ENCODE peak calls at places on chromosomes 12 and 14, in nine cellular contexts. T, H, K, R, E, S, V, L and U are unnamed samples.

GRCh38 chr12:77388611-77389265 is 323.4 kb upstream of the E2F7 start:
- DNase-seq in L (no peak), E (no peak), V (no peak), H (no peak), T (no peak), S (no peak), R (no peak), K (no peak), U (peak)

GRCh38 chr14:100348253-100348729 is 25.2 kb downstream of the SLC25A47 start:
- DNase-seq in L (no peak), V (no peak), E (no peak), S (no peak), T (no peak), K (no peak), H (no peak), R (no peak), U (no peak)

GRCh38 chr14:98809792-98810191 is 462.2 kb downstream of the BCL11B start:
- DNase-seq in V (no peak), S (no peak), K (no peak), T (no peak), H (no peak), L (no peak), E (no peak), R (no peak), U (no peak)

GRCh38 chr12:2332266-2332665 is 279.5 kb downstream of the CACNA1C start:
- DNase-seq in T (peak), K (no peak), E (no peak), S (no peak), H (no peak), R (peak), V (no peak), L (no peak), U (peak)

GRCh38 chr14:62187265-62187664 is 425.0 kb downstream of the SNAPC1 start:
- DNase-seq in V (no peak), T (no peak), H (no peak), R (no peak), K (no peak), S (no peak), E (no peak), L (no peak), U (no peak)

GRCh38 chr12:15278816-15279658 is 43.3 kb upstream of the PTPRO start:
- DNase-seq in S (peak), H (peak), R (peak), T (peak), V (no peak), L (peak), K (peak), E (peak), U (peak)

GRCh38 chr12:110869035-110869434 is 22.2 kb downstream of the CCDC63 start:
- DNase-seq in L (no peak), T (no peak), R (no peak), S (no peak), K (no peak), V (no peak), H (no peak), E (no peak), U (no peak)

GRCh38 chr12:81261508-81262207 is 183.8 kb downstream of the ACSS3 start:
- DNase-seq in T (no peak), V (no peak), H (no peak), S (no peak), R (no peak), E (no peak), K (no peak), L (no peak), U (no peak)

GRCh38 chr12:115485503-115485902 is 792.0 kb downstream of the MED13L start:
- DNase-seq in T (no peak), L (no peak), V (peak), E (no peak), H (no peak), S (no peak), R (no peak), K (no peak), U (no peak)

GRCh38 chr12:18457362-18457761 is 196.0 kb downstream of the PIK3C2G start:
- DNase-seq in T (no peak), L (no peak), V (no peak), E (no peak), R (no peak), S (no peak), K (no peak), H (no peak), U (no peak)

GRCh38 chr14:99389171-99389826 is 91.4 kb downstream of the SETD3 start:
- DNase-seq in R (peak), L (peak), E (no peak), T (no peak), S (no peak), K (peak), V (no peak), H (no peak), U (peak)

GRCh38 chr14:72350215-72350614 is 418.0 kb downstream of the RGS6 start:
- DNase-seq in E (no peak), V (peak), R (no peak), T (no peak), K (no peak), L (no peak), S (no peak), H (no peak), U (no peak)

GRCh38 chr12:57744194-57744776 is 554 bp upstream of the TSPAN31 start:
- DNase-seq in R (peak), L (peak), H (no peak), V (no peak), E (peak), T (peak), S (peak), K (peak), U (peak)

GRCh38 chr14:98140862-98141261 is 1131.1 kb downstream of the BCL11B start:
- DNase-seq in V (no peak), E (no peak), T (no peak), R (no peak), H (no peak), L (no peak), S (no peak), K (no peak), U (no peak)

GRCh38 chr14:53814371-53814770 is 142.3 kb downstream of the BMP4 start:
- DNase-seq in H (peak), R (no peak), K (no peak), T (no peak), L (no peak), S (no peak), V (no peak), E (no peak), U (no peak)

GRCh38 chr12:114221136-114221838 is 184.7 kb downstream of the TBX5 start:
- DNase-seq in T (no peak), R (no peak), K (no peak), H (no peak), L (no peak), E (no peak), V (no peak), S (no peak), U (peak)

GRCh38 chr14:61080591-61081010 is 99.6 kb downstream of the SLC38A6 start:
- DNase-seq in T (peak), V (peak), H (peak), S (no peak), L (no peak), R (peak), K (no peak), E (peak), U (peak)

GRCh38 chr12:4244868-4245267 is 28.7 kb upstream of the CCND2 start:
- DNase-seq in E (no peak), R (no peak), T (no peak), V (no peak), H (no peak), K (no peak), L (no peak), S (no peak), U (no peak)

GRCh38 chr12:120722784-120723183 is 2.8 kb upstream of the ACADS start:
- DNase-seq in K (no peak), L (peak), V (no peak), R (no peak), H (no peak), E (no peak), S (no peak), T (no peak), U (no peak)

GRCh38 chr14:68779761-68780323 is 13.0 kb downstream of the ZFP36L1 start:
- DNase-seq in H (peak), R (peak), T (peak), K (no peak), E (peak), V (no peak), L (peak), S (no peak), U (peak)

GRCh38 chr12:43957732-43958131 is 121.9 kb downstream of the TMEM117 start:
- DNase-seq in K (no peak), E (no peak), L (no peak), T (peak), R (peak), V (peak), S (no peak), H (no peak), U (peak)

DNA sequence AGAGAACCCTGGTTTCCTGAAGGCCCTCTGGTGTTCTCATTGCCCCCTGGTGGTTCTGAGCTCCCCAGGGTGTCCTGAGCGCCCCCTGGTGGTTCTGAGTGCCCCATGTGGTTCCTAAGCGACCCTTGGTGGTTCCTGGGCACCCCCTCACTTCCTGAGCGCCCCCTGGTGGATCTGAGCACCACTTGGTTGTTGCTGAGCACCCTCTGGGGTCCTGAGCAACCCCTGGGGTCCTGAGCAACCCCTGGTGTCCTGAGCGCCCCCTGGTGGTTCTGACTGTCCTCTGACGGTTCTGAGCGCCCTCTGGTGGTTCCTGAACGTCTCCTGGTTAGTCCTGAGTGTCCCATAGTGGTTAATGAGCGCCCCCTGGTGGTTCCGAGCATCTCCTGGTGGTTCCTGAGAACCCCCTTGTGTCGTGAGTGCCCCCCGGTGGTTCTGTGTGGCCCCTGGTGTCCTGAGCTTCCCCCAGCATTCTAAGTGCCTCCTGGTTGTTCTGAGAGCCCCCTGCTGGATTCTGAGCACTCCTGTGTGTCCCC is 568.3 kb downstream of the TMEM121 start:
- DNase-seq in H (no peak), S (no peak), E (no peak), K (no peak), T (no peak), R (no peak), L (peak), V (no peak), U (no peak)
- TF ChIP-seq CTCF in H (peak), S (no peak), E (no peak), K (no peak), T (no peak), R (peak), L (no peak), V (no peak), U (no peak)

GRCh38 chr14:91419451-91419850 is 1.8 kb upstream of the CCDC88C start:
- DNase-seq in H (no peak), T (no peak), K (no peak), S (no peak), V (no peak), L (no peak), R (no peak), E (no peak), U (no peak)
- H3K4me3 ChIP-seq in H (no peak), T (no peak), K (no peak), S (no peak), V (no peak), L (no peak), R (no peak), E (no peak), U (no peak)

GRCh38 chr14:31911160-31911559 is 165.9 kb upstream of the ARHGAP5 start:
- DNase-seq in E (no peak), T (no peak), L (no peak), H (no peak), K (no peak), S (no peak), V (no peak), R (no peak), U (no peak)

GRCh38 chr14:31909977-31910376 is 167.1 kb upstream of the ARHGAP5 start:
- DNase-seq in V (no peak), H (no peak), S (no peak), K (no peak), L (no peak), R (no peak), T (no peak), E (no peak), U (no peak)

DNA sequence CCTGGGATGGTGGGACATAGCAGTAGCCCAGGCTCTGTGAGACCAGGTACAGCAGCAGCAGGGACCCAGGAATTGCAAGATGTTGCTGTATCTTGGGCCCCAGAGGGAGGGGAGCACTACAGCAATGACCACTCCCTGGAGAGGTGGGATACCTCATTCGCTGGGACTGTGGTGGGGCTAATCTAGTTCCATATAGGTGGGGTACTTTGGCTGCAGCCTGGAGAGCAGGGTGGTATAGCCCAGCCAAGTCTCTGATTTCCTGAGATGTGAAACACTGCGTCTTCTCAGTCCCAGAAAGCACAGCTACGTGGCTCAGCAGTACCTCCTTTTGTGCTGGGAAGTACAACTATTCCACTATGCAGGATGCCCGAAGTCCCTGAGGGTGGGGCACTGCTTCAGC is 163.7 kb upstream of the ARHGAP5 start:
- DNase-seq in L (no peak), S (no peak), T (no peak), R (no peak), V (no peak), K (no peak), H (no peak), E (no peak), U (no peak)
- TF ChIP-seq CTCF in L (no peak), S (no peak), T (no peak), R (no peak), V (no peak), K (no peak), H (no peak), E (no peak), U (no peak)

GRCh38 chr12:52877242-52877641 is 27.6 kb downstream of the KRT8 start:
- DNase-seq in H (no peak), T (no peak), S (no peak), E (no peak), L (no peak), V (no peak), K (no peak), R (no peak), U (no peak)

GRCh38 chr12:52879394-52880351 is 25.2 kb downstream of the KRT8 start:
- DNase-seq in T (peak), L (peak), H (no peak), K (peak), S (peak), E (peak), V (no peak), R (peak), U (peak)

GRCh38 chr12:52876371-52876770 is 27.6 kb upstream of the KRT78 start:
- DNase-seq in H (no peak), E (no peak), V (no peak), S (no peak), T (no peak), L (no peak), R (no peak), K (peak), U (no peak)

GRCh38 chr12:52874573-52875435 is 26.0 kb upstream of the KRT78 start:
- DNase-seq in T (no peak), R (no peak), E (no peak), V (no peak), H (no peak), L (no peak), K (no peak), S (no peak), U (no peak)

DNA sequence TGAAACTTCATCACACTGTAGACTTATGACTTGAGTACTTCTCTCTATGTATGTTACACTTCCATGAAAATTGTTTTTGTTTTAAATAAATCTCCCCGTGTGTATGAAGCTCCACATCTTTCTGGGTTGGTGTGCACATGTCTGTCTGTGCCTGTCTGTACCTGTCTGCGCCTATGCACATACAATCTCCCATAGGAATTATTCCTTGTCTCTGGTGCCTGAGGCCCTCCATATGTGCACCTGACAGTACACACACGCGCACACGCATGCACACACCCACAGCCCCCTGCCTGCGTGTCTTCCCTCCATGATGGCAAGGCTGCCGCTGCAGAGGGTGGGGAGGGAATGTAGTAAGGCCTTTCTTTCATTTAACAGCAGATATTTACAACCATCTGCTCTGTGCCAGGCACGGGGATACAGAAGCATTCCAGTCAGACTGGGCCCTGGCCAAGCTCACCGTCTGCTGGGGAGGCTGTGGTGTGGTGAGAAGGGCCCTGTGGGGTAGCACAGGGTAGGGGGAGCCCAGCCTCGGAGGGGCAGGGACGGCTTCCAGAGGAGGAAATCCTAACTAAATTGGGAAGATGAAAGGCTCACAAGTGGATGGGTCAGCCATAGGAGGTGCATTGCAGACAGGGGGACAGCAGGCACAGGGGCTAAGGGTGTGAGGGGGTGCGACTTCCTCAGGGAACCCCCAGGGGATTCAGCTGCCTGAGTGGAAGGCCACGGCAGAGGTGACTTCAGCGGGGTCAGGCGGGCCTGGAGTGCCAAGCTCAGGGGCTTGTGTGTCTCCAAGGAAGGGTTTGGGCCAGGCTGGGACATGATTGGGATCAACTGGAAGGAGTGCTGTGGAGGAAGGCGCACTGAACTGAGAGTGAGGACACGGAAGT is 26.1 kb downstream of the KRT8 start:
- DNase-seq in T (no peak), S (no peak), K (no peak), E (no peak), V (no peak), L (no peak), R (no peak), H (no peak), U (no peak)
- H3K4me3 ChIP-seq in T (no peak), S (peak), K (no peak), E (peak), V (no peak), L (no peak), R (no peak), H (no peak), U (no peak)

DNA sequence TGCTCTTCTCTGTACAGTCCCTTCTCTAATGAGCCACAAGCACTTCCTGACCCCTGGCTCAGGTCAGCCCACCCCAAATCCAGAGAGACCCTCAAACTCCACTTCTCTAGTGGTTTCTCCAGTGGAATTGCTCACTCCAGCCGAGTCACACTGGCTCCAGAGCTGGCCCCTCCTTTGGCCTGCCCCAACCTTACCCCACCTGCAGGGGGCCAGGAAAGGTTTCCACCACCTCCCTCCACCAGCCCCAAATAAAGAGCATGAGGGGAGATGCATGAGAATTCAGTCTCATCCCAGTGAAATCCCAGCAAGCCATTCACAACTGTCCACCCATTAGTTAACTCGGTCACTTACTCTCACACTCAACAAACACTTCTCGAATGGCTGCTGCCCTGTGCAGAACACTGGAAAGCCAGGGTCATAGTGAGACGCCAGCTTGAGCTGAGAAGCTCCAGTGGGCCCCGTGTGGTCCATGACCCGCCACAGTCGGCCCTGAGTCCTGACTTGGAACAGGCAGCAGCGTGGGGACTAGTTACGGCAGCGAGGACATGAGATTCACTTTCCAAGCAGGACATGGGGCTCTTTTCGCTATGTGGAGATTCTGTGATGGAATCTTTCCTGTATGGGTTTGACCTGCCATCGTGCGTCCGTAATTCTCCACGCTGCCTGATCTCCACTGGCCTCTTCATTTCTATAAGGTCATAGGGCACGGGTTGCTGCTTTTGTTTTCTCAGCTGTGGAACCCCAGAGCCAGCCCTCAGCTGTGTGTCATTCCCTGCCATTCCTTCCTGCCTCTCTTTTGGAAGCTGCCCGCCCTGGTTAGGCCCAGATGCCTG is 44.2 kb downstream of the SLC6A12 start:
- DNase-seq in S (no peak), E (peak), K (no peak), T (no peak), V (no peak), L (no peak), H (no peak), R (no peak), U (no peak)
- TF ChIP-seq CTCF in S (no peak), E (no peak), K (no peak), T (no peak), V (peak), L (no peak), H (no peak), R (peak), U (no peak)

GRCh38 chr12:27077586-27077985 is 4.8 kb downstream of the C12orf71 start:
- DNase-seq in K (no peak), E (no peak), R (no peak), H (no peak), L (no peak), V (no peak), S (no peak), T (no peak), U (no peak)

GRCh38 chr12:27076930-27077329 is 5.4 kb downstream of the C12orf71 start:
- DNase-seq in K (no peak), V (no peak), T (no peak), R (peak), L (no peak), S (no peak), H (peak), E (no peak), U (no peak)

GRCh38 chr12:27081668-27082091 is 698 bp downstream of the C12orf71 start:
- DNase-seq in T (no peak), V (no peak), H (no peak), L (no peak), E (peak), K (no peak), R (peak), S (no peak), U (peak)

GRCh38 chr12:27076468-27076867 is 5.9 kb downstream of the C12orf71 start:
- DNase-seq in V (no peak), R (no peak), H (no peak), T (no peak), E (no peak), L (no peak), K (no peak), S (no peak), U (no peak)
- H3K4me3 ChIP-seq in V (no peak), R (no peak), H (no peak), T (no peak), E (no peak), L (no peak), K (no peak), S (no peak), U (no peak)